ENCODE peak calls at places on chromosomes 16 and 17, in four cellular contexts. N is ELF-1, G is fibroblast of pulmonary artery, O is ureter. Z is an unnamed sample.

GRCh38 chr17:50817142-50817751 is 18.1 kb upstream of the WFIKKN2 start:
- DNase-seq in N (peak; percentile 50), G (peak; percentile 31), O (no peak), Z (no peak)

GRCh38 chr16:76577003-76577402 is 299.8 kb downstream of the CNTNAP4 start:
- DNase-seq in N (no peak), G (no peak), O (no peak), Z (no peak)

GRCh38 chr17:16428098-16428882 is 12.9 kb downstream of the TRPV2 start:
- DNase-seq in N (peak; percentile 69), G (peak; percentile 63), O (no peak), Z (no peak)

GRCh38 chr16:82043680-82044584 is 8.9 kb downstream of the HSD17B2 start:
- DNase-seq in N (no peak), G (no peak), O (no peak), Z (no peak)

GRCh38 chr16:10076037-10076436 is 106.2 kb downstream of the GRIN2A start:
- DNase-seq in N (no peak), G (no peak), O (no peak), Z (no peak)

GRCh38 chr17:74012465-74012864 is 191.0 kb upstream of the RPL38 start:
- DNase-seq in N (no peak), G (no peak), O (no peak), Z (no peak)

GRCh38 chr16:85851034-85851780 is 47.8 kb upstream of the IRF8 start:
- DNase-seq in N (no peak), G (no peak), O (peak; percentile 38), Z (no peak)

GRCh38 chr16:86651013-86651627 is 72.8 kb downstream of the FOXL1 start:
- DNase-seq in N (no peak), G (no peak), O (no peak), Z (no peak)